ENCODE peak calls at places on chromosome 20, in nine cellular contexts. H is GM23338, B is A549, Z is tibial artery, T is dorsolateral prefrontal cortex, O is transverse colon, M is H9, I is heart left ventricle, D is mesendoderm. K is an unnamed sample.

GRCh38 chr20:44392088-44392775 is 36.7 kb downstream of the HNF4A start:
- DNase-seq in Z (no peak), D (no peak), H (no peak), O (no peak), M (no peak), T (no peak), I (no peak), B (no peak), K (no peak)

GRCh38 chr20:52943185-52943841 is 28.8 kb upstream of the TSHZ2 start:
- DNase-seq in D (peak; percentile 19), B (no peak), O (no peak), Z (no peak), M (no peak), H (no peak), I (no peak), T (no peak), K (no peak)

GRCh38 chr20:52992632-52993031 is 20.5 kb downstream of the TSHZ2 start:
- DNase-seq in M (no peak), O (no peak), I (no peak), H (no peak), T (no peak), D (no peak), Z (no peak), B (no peak), K (no peak)

GRCh38 chr20:45890077-45890996 is 671 bp downstream of the NEURL2 start:
- DNase-seq in I (peak; percentile 87), D (peak; percentile 90), O (peak; percentile 85), T (peak; percentile 70), B (peak; percentile 35), M (peak; percentile 90), Z (peak; percentile 90), H (peak; percentile 92), K (peak; percentile 49)

GRCh38 chr20:8212286-8212685 is 80.2 kb downstream of the PLCB1 start:
- DNase-seq in B (no peak), D (no peak), I (no peak), M (no peak), T (no peak), H (no peak), Z (no peak), O (no peak), K (no peak)

GRCh38 chr20:13199279-13199678 is 21.8 kb upstream of the ISM1 start:
- DNase-seq in H (peak; percentile 37), B (no peak), M (no peak), T (no peak), Z (no peak), D (no peak), I (no peak), O (no peak), K (no peak)

GRCh38 chr20:5678769-5679168 is 71.4 kb upstream of the SHLD1 start:
- DNase-seq in T (no peak), D (no peak), O (no peak), I (no peak), M (no peak), Z (no peak), B (no peak), H (no peak), K (no peak)

GRCh38 chr20:63004607-63005211 is 2.1 kb downstream of the BHLHE23 start:
- DNase-seq in B (no peak), T (no peak), D (no peak), I (no peak), M (no peak), Z (no peak), H (no peak), O (no peak), K (no peak)

GRCh38 chr20:32316667-32317066 is 39.2 kb downstream of the KIF3B start:
- DNase-seq in I (no peak), Z (no peak), D (peak; percentile 23), O (no peak), H (no peak), B (no peak), T (no peak), M (no peak), K (no peak)

GRCh38 chr20:37229300-37229699 is 32.3 kb downstream of the GHRH start:
- DNase-seq in O (no peak), H (peak; percentile 87), I (no peak), M (peak; percentile 77), Z (no peak), D (no peak), T (no peak), B (no peak), K (no peak)

GRCh38 chr20:56202493-56203077 is 45.9 kb upstream of the MC3R start:
- DNase-seq in B (peak; percentile 7), D (no peak), H (no peak), Z (no peak), T (no peak), I (no peak), O (no peak), M (no peak), K (no peak)

GRCh38 chr20:24118781-24119175 is 130.2 kb upstream of the GGTLC1 start:
- DNase-seq in H (no peak), D (no peak), Z (no peak), I (no peak), B (no peak), O (no peak), T (no peak), M (no peak), K (no peak)

GRCh38 chr20:9119776-9120175 is 50.9 kb downstream of the PLCB4 start:
- DNase-seq in O (no peak), H (no peak), M (no peak), I (peak; percentile 62), D (no peak), B (no peak), T (peak; percentile 40), Z (no peak), K (peak; percentile 28)

GRCh38 chr20:62896526-62896925 is 29.8 kb downstream of the DIDO1 start:
- DNase-seq in O (no peak), I (no peak), B (no peak), M (no peak), D (no peak), H (no peak), Z (no peak), T (no peak), K (no peak)

GRCh38 chr20:58875541-58876134 is 23.1 kb downstream of the GNAS start:
- DNase-seq in H (no peak), Z (no peak), T (no peak), M (no peak), D (no peak), O (no peak), I (no peak), B (no peak), K (no peak)

DNA sequence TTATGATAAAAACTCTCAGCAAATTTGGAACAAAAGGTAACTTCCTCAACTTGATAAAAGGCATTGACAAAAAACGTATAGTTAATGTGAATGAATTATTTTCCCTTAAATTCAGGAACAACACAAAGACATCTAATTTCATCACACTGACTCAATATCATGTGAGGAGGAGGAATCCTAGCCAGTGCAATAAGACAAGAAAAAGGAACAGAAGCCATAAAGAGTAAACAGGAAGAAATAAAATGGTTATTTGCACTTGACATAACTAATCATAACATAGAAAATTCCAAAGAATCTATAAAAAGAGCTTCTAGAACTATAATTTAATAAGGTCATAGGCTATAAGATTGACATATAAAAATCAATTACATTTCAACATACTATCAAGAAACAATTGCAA is 31.4 kb downstream of the CHD6 start:
- DNase-seq in D (no peak), H (no peak), I (no peak), Z (no peak), T (no peak), M (no peak), O (no peak), B (no peak), K (no peak)
- H3K27ac ChIP-seq in D (no peak overlapping the region), H (no peak overlapping the region), I (no peak overlapping the region), Z (no peak overlapping the region), T (no peak overlapping the region), M (no peak overlapping the region), O (no peak overlapping the region), B (no peak overlapping the region), K (no peak overlapping the region)

GRCh38 chr20:25470045-25470444 is 62.6 kb downstream of the GINS1 start:
- DNase-seq in Z (no peak), T (no peak), O (peak; percentile 49), H (peak; percentile 86), M (peak; percentile 76), B (no peak), D (peak; percentile 75), I (no peak), K (no peak)

GRCh38 chr20:25466846-25467245 is 59.4 kb downstream of the GINS1 start:
- DNase-seq in Z (peak; percentile 55), M (no peak), B (no peak), T (no peak), H (no peak), O (no peak), I (no peak), D (no peak), K (no peak)

GRCh38 chr20:25467441-25467840 is 60.0 kb downstream of the GINS1 start:
- DNase-seq in H (no peak), D (no peak), I (no peak), B (no peak), M (no peak), O (no peak), T (no peak), Z (peak; percentile 12), K (no peak)

GRCh38 chr20:25469558-25469957 is 62.1 kb downstream of the GINS1 start:
- DNase-seq in O (no peak), H (no peak), M (no peak), B (no peak), D (no peak), I (no peak), Z (no peak), T (no peak), K (no peak)

GRCh38 chr20:25468126-25469075 is 60.9 kb downstream of the GINS1 start:
- DNase-seq in H (no peak), I (no peak), D (no peak), M (no peak), O (no peak), B (no peak), Z (no peak), T (no peak), K (no peak)
- H3K27ac ChIP-seq in H (no peak overlapping the region), I (no peak overlapping the region), D (no peak overlapping the region), M (no peak overlapping the region), O (no peak overlapping the region), B (no peak overlapping the region), Z (no peak overlapping the region), T (no peak overlapping the region), K (no peak overlapping the region)

GRCh38 chr20:34300809-34301586 is 2.2 kb downstream of the AHCY start:
- DNase-seq in T (no peak), M (no peak), Z (no peak), B (no peak), O (no peak), I (no peak), D (peak; percentile 58), H (peak; percentile 47), K (no peak)
- H3K27ac ChIP-seq in T (no peak overlapping the region), M (no peak overlapping the region), Z (no peak overlapping the region), B (peak overlapping the region; percentile 94), O (no peak overlapping the region), I (no peak overlapping the region), D (no peak overlapping the region), H (peak overlapping the region; percentile 78), K (no peak overlapping the region)

DNA sequence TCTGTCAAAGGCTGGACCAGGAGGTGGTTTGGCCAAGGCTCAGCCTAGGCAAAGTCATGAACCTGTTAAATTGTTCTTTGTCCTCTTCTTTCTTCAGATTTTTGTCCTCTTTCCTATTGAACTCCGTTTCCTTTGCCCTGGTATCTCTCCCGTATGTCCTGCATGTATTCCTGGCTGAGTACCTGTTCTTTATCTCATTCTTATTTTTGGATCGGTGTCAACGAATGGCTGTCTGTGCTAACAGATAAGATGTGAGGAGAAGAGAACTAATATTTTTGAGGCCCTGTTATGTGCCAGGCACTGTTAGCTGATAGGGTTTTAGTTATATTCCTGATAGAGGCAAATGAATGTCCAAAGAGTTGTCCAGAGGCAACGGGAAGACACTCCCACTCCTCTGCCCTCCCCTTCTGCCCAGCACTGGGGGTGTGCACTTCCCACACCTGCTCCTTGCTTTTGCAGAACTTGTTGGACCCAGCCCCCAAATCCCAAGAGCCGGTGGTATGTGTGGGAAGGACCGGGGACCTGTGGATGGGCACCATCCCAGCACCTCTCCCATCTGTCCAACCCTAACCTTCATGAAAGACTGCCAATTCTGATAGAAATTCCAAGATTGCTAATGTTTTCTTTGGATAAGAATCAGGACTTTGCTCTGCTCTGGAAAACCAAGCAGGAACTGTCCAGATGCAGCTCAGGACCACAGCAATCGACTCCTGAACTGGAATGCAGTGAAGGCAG is 20.6 kb downstream of the MMP24OS start:
- DNase-seq in H (no peak), M (no peak), B (no peak), T (no peak), D (no peak), O (no peak), I (no peak), Z (no peak), K (no peak)
- H3K27ac ChIP-seq in H (no peak overlapping the region), M (no peak overlapping the region), B (peak overlapping the region; percentile 93), T (no peak overlapping the region), D (no peak overlapping the region), O (no peak overlapping the region), I (no peak overlapping the region), Z (no peak overlapping the region), K (no peak overlapping the region)

K was measured in substantia nigra.